ENCODE peak calls at places on chromosomes 2 and 18, in four cellular contexts. L is kidney epithelial cell, I is brain microvascular endothelial cell, S is dorsolateral prefrontal cortex. T is an unnamed sample.
A peak's percentile ranks its signal among the peaks of the same experiment; 100 is the strongest.

GRCh38 chr2:236932711-236933300 is 152.9 kb upstream of the COPS8 start:
- DNase-seq in I (no peak), L (no peak), S (no peak), T (no peak)

GRCh38 chr2:217286833-217287232 is 427.0 kb upstream of the TNP1 start:
- DNase-seq in I (peak; percentile 36), L (no peak), S (no peak), T (no peak)

GRCh38 chr18:48514786-48515185 is 24.0 kb upstream of the CTIF start:
- DNase-seq in S (peak; percentile 79), L (no peak), I (no peak), T (no peak)

GRCh38 chr2:108588070-108588668 is 53.9 kb downstream of the LIMS1 start:
- DNase-seq in L (no peak), I (no peak), S (no peak), T (no peak)

GRCh38 chr2:58620896-58621295 is 379.8 kb upstream of the FANCL start:
- DNase-seq in I (peak; percentile 28), L (no peak), S (no peak), T (no peak)

GRCh38 chr2:4981802-4982409 is 710.3 kb upstream of the SOX11 start:
- DNase-seq in S (no peak), L (no peak), I (no peak), T (no peak)

GRCh38 chr2:181988154-181988924 is 2.7 kb downstream of the PPP1R1C start:
- DNase-seq in S (no peak), I (no peak), L (no peak), T (no peak)

GRCh38 chr18:41639218-41639617 is 315.8 kb upstream of the PIK3C3 start:
- DNase-seq in L (no peak), S (no peak), I (no peak), T (no peak)

GRCh38 chr2:71795486-71795885 is 342.1 kb downstream of the DYSF start:
- DNase-seq in S (no peak), L (no peak), I (no peak), T (no peak)

GRCh38 chr2:224645722-224646121 is 60.6 kb upstream of the CUL3 start:
- DNase-seq in L (no peak), I (no peak), S (no peak), T (no peak)

GRCh38 chr2:54466880-54467279 is 10.8 kb downstream of the SPTBN1 start:
- DNase-seq in S (no peak), L (no peak), I (no peak), T (no peak)

GRCh38 chr18:37577051-37577611 is 11.5 kb upstream of the CELF4 start:
- DNase-seq in L (no peak), S (no peak), I (no peak), T (peak; percentile 44)

GRCh38 chr18:415627-416612 is 84.6 kb downstream of the COLEC12 start:
- DNase-seq in L (no peak), S (no peak), I (peak; percentile 25), T (no peak)

GRCh38 chr18:27843783-27844415 is 333.0 kb downstream of the CDH2 start:
- DNase-seq in I (peak; percentile 84), L (peak; percentile 81), S (no peak), T (no peak)

GRCh38 chr2:112121682-112122254 is 16.4 kb upstream of the FBLN7 start:
- DNase-seq in L (no peak), I (peak; percentile 40), S (no peak), T (no peak)

GRCh38 chr2:70561893-70562292 is 8.3 kb upstream of the TGFA start:
- DNase-seq in L (no peak), S (no peak), I (no peak), T (no peak)

GRCh38 chr2:173149491-173149890 is 73.8 kb downstream of the MAP3K20 start:
- DNase-seq in I (no peak), S (no peak), L (no peak), T (no peak)

GRCh38 chr2:44010266-44010665 is 14.5 kb upstream of the LRPPRC start:
- DNase-seq in S (no peak), L (no peak), I (no peak), T (no peak)

GRCh38 chr2:148555622-148556294 is 88.8 kb upstream of the EPC2 start:
- DNase-seq in S (no peak), I (no peak), L (no peak), T (no peak)

GRCh38 chr2:148549001-148549400 is 95.5 kb upstream of the EPC2 start:
- DNase-seq in L (no peak), I (no peak), S (no peak), T (no peak)

GRCh38 chr2:148553332-148553887 is 91.1 kb upstream of the EPC2 start:
- DNase-seq in S (no peak), I (no peak), L (no peak), T (no peak)

GRCh38 chr2:148554459-148555247 is 89.9 kb upstream of the EPC2 start:
- DNase-seq in S (no peak), L (no peak), I (peak; percentile 22), T (no peak)

DNA sequence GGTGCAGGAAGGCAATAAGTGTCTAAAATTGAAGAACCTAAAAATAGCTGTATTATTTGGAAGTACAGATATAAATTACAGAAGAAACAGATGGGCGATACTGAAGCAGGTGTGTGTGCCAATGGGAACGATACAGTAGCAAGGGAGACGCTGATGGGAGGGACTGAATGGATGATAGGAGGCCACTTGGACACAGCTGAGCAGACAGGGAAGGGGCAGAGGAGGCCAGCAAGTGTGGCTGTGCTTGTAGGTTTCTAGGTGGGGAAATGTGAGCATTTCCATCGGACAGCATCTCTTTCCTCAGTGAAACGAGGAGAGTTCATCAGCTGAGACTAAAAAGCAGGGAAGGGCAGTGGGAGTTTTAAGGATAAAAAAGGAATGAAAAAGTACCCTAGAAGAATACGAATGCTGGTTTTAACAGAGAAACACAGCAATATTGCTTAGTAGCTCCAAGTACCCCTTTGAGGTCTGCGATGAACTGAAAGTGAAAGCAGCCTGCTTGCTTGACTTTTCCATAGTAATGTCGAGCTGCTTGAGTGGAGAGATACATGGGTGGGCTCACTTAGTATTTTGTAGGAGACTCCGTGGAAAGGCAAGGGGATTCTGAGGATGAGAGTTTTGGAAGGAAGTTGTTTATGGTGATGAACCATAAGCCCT is 91.7 kb upstream of the EPC2 start:
- DNase-seq in L (no peak), S (no peak), I (no peak), T (no peak)
- H3K4me3 ChIP-seq in L (no peak overlapping the region), S (peak overlapping the region; percentile 62), I (no peak overlapping the region), T (peak overlapping the region; percentile 44)

GRCh38 chr2:47237375-47238357 is 82.6 kb upstream of the STPG4 start:
- DNase-seq in I (peak; percentile 85), L (no peak), S (no peak), T (no peak)
- H3K4me3 ChIP-seq in I (no peak overlapping the region), L (no peak overlapping the region), S (no peak overlapping the region), T (no peak overlapping the region)

GRCh38 chr18:76441668-76442412 is 53.2 kb downstream of the ZNF516 start:
- DNase-seq in I (no peak), S (peak; percentile 29), L (no peak), T (no peak)
- H3K4me3 ChIP-seq in I (no peak overlapping the region), S (no peak overlapping the region), L (no peak overlapping the region), T (no peak overlapping the region)

DNA sequence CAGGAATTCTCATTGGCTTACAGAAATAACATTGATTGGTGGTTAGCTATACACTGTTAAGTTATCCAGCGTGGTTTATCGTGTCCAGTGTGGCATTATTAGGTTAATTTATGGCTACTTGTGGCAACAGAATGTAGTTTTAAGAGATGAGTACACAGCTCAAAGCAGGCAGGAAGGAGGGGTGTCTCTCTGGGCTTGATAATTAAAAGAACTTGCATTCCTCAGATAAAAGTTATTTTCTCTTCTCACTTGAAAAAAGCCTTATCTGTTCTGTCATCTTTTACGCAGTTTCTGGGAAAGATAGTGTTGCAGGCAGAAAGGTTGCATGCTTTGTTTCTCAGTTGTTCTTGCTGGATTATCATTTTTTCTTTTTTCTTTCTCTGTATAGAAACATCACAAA is 154.4 kb upstream of the COL3A1 start:
- DNase-seq in I (peak; percentile 12), L (no peak), S (no peak), T (no peak)
- H3K4me3 ChIP-seq in I (no peak overlapping the region), L (no peak overlapping the region), S (no peak overlapping the region), T (no peak overlapping the region)

GRCh38 chr18:34039194-34039593 is 185.5 kb downstream of the NOL4 start:
- DNase-seq in S (no peak), I (no peak), L (peak; percentile 9), T (no peak)
- H3K4me3 ChIP-seq in S (peak overlapping the region; percentile 50), I (no peak overlapping the region), L (no peak overlapping the region), T (no peak overlapping the region)

DNA sequence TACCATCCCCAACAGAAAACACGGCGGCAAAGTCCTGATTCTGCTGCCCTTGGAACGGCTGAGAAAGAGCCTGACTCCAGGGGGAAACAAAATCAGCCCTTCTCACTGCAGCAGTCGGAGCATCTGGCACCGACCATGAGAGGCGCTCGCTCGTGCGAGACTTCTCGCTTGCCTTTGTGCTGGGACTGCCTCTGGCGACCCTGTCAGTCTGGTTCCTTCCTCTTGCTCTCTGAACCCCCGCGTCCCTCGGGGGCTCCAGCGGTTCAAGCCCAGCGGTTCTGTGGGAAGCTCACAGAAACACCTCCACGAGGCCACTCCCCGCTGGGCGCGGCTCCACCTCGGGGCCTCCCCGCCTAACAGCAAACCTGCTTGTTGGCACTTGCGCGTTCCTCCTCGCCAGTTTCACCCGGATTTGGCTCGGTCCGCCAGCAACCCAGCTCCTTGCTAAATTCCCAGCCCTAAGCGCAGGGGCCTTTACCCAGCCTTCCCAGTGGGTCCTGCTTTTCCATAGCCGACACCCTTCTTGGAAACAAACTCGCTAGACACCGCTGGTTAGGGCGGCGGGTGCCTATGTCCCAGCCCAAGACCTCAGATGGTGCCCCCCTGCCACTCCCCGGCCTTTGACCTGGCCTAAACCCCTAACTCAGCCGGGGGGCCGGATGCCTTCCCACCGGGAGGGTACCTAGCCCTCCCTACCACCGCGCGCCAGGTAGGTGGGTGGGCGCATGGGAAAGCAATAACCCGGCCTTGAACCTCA is 2.2 kb downstream of the RND3 start:
- DNase-seq in I (no peak), L (no peak), S (peak; percentile 67), T (peak; percentile 92)
- H3K4me3 ChIP-seq in I (peak overlapping the region; percentile 98), L (peak overlapping the region; percentile 91), S (peak overlapping the region; percentile 74), T (peak overlapping the region; percentile 67)

DNA sequence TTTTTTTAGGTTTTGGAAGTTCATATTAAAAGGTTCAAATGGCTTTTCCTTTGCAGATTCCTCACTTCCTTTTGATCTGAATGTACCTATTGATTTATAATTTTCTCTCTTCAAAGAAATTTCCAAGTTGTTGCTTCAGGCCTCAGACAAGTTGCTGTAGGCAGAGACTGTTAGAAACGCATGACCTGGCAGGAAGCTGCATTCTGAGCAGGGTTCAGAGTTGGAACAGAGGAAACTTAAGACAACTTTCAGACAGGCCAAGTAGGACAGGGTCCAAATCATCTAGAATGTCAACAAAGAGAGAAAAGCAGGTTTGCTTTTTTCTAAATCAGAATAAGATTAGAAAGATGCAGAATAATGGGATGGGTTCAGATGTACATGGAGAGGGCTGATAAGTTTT is 416.3 kb downstream of the LRP1B start:
- DNase-seq in S (no peak), L (no peak), I (no peak), T (no peak)
- H3K4me3 ChIP-seq in S (no peak overlapping the region), L (no peak overlapping the region), I (no peak overlapping the region), T (no peak overlapping the region)